ENCODE peak calls at places on chromosomes 5 and 9, in six cellular contexts. M is tibial artery, C is PC-9, X is DND-41, P is heart left ventricle, W is sigmoid colon. Q is an unnamed sample.

GRCh38 chr9:128108784-128109709 is 18.5 kb downstream of the PTGES2 start:
- DNase-seq in M (no peak), X (no peak), C (no peak), P (peak; percentile 16), W (peak; percentile 32), Q (peak; percentile 90)

GRCh38 chr5:134437340-134438267 is 25.9 kb upstream of the CDKN2AIPNL start:
- DNase-seq in C (peak; percentile 63), M (no peak), P (no peak), W (no peak), X (no peak), Q (no peak)

GRCh38 chr9:138049085-138049778 is 171.7 kb downstream of the CACNA1B start:
- DNase-seq in M (no peak), P (no peak), X (no peak), W (no peak), C (no peak), Q (no peak)

GRCh38 chr5:38329132-38329715 is 70.9 kb downstream of the EGFLAM start:
- DNase-seq in W (no peak), C (peak; percentile 5), M (no peak), X (no peak), P (no peak), Q (no peak)

GRCh38 chr5:157610990-157611389 is 35.4 kb upstream of the ADAM19 start:
- DNase-seq in M (no peak), W (no peak), P (no peak), C (no peak), X (no peak), Q (no peak)

GRCh38 chr5:84255318-84255717 is 129.4 kb downstream of the EDIL3 start:
- DNase-seq in M (no peak), P (no peak), X (no peak), W (no peak), C (no peak), Q (no peak)

GRCh38 chr9:135877776-135878527 is 29.4 kb downstream of the CAMSAP1 start:
- DNase-seq in X (no peak), M (no peak), P (no peak), W (no peak), C (no peak), Q (no peak)

GRCh38 chr5:7824995-7825394 is 25.9 kb downstream of the CFAP90 start:
- DNase-seq in P (no peak), C (no peak), X (no peak), M (no peak), W (no peak), Q (no peak)

GRCh38 chr9:106305428-106306133 is 557.4 kb upstream of the ZNF462 start:
- DNase-seq in P (no peak), C (no peak), M (no peak), X (no peak), W (no peak), Q (no peak)

GRCh38 chr5:32565143-32565542 is 20.2 kb upstream of the SUB1 start:
- DNase-seq in C (no peak), P (no peak), W (no peak), M (no peak), X (no peak), Q (no peak)
- H3K4me1 ChIP-seq in C (no peaks in the 10 kb centered on the region), P (no peaks in the 10 kb centered on the region), W (no peaks in the 10 kb centered on the region), M (no peaks in the 10 kb centered on the region), X (no peaks in the 10 kb centered on the region), Q (no peaks in the 10 kb centered on the region)

DNA sequence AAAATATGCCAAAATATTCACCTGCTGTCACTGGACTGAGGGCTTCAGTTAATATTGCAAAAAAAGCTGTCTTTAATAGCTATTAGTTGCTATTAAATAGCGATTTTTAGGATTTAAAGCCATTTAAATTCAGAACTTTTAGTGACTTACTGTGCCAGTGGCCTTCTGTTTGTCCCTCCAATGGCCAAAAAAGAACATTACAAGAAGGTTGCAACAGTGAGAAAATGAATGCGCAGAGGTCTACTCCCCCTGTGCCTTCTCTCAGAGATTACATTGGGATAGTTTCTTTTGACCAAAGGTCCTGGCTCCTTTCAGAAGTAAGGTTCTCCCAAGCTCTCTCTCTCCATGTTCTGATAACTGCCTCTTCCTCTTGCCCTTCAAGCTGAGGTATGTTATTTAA is 930.3 kb upstream of the ARRDC3 start:
- DNase-seq in W (no peak), M (no peak), C (no peak), X (no peak), P (no peak), Q (no peak)
- TF ChIP-seq CTCF in W (no peak), M (no peak), C (no peak), X (no peak), P (no peak), Q (no peak)

DNA sequence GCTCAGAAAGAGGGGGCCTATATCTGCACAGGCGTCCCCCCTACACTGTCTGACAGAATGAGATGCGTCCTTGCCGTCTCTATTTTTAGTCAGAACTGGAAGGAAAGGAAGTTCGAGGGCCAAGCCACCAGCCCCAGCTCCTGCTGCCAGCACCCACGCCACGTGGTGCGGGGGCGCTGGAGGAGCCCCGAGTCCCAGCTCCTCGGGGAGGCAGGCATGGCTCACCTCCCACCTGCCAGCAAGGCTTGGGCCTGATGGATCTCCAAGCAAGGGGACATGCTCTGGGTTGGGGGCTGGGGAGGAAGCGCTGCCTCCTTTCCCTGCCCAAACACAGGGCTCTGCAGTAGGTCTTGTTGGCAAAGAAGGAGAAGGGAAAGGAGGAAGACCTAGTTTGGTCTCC is 80.3 kb upstream of the ARAP3 start:
- DNase-seq in X (no peak), C (no peak), P (no peak), M (no peak), W (no peak), Q (no peak)
- H3K27ac ChIP-seq in X (no peak overlapping the region), C (no peak overlapping the region), P (no peak overlapping the region), M (no peak overlapping the region), W (no peak overlapping the region), Q (no peak overlapping the region)

GRCh38 chr5:56069652-56070226 is 75.0 kb upstream of the IL6ST start:
- DNase-seq in M (no peak), X (no peak), W (no peak), C (no peak), P (no peak), Q (no peak)

GRCh38 chr5:56075361-56075760 is 80.6 kb upstream of the IL6ST start:
- DNase-seq in P (peak; percentile 64), X (no peak), C (no peak), W (peak; percentile 90), M (peak; percentile 75), Q (peak; percentile 30)

GRCh38 chr5:56076486-56076885 is 81.7 kb upstream of the IL6ST start:
- DNase-seq in M (no peak), W (no peak), X (no peak), C (no peak), P (no peak), Q (no peak)

GRCh38 chr5:56070795-56071539 is 76.2 kb upstream of the IL6ST start:
- DNase-seq in C (no peak), P (no peak), X (no peak), W (no peak), M (no peak), Q (no peak)

DNA sequence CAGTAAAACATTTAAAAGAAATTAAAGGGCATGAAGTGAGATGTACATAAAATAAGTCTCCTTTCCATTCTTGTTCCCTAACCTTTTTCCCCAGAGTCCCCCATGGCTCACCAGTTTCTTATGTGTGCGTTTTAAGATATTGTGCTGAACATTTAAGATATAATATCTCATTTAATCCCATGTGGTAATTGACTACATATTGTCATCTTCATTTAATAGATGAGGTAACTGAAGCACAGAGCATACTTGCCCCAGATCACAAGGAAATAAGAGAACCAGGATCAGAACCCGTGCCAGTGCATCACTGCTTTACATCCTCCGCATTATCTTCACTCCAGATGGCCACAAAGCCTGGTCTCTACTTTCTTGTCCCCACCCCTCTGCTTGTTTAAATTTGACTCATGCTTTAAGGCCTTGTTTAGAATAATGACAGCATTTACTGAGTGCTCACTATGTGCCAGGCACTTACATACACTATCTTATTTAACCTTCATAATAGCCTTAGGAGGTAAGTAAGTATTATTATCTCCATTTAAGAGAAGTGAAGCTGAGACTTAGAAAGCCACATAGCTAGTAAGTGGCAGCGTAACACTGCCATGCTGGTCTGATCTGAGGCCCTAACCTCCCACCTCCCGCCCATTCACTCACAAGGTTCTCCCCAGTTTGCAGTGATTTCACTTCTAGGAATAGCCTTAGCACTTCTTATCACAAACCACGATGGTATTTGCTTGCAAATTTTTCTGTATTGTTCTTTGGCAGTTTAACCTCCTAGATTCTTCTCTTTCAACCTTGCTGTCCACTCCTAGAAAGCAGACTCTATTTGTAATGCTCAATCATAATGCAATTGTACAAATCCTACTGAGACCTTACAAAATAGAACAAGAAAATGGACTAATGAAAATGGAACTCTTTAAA is 78.4 kb upstream of the IL6ST start:
- DNase-seq in P (no peak), C (no peak), W (no peak), M (no peak), X (no peak), Q (no peak)
- H3K4me1 ChIP-seq in P (no peaks in the 10 kb centered on the region), C (no peaks in the 10 kb centered on the region), W (peaks cover 10% of the 10 kb centered on the region), M (peaks cover 18% of the 10 kb centered on the region), X (peaks cover 13% of the 10 kb centered on the region), Q (no peaks in the 10 kb centered on the region)

GRCh38 chr5:78293856-78294249 is 645 bp downstream of the AP3B1 start:
- DNase-seq in P (no peak), W (no peak), X (no peak), M (no peak), C (no peak), Q (no peak)

GRCh38 chr5:78300464-78301045 is 6.1 kb upstream of the AP3B1 start:
- DNase-seq in M (no peak), C (no peak), P (no peak), W (no peak), X (no peak), Q (no peak)

GRCh38 chr5:78291687-78292086 is 2.8 kb downstream of the AP3B1 start:
- DNase-seq in P (no peak), X (no peak), C (no peak), M (no peak), W (no peak), Q (no peak)

GRCh38 chr5:78294250-78295034 is at the start of gene AP3B1:
- DNase-seq in M (peak; percentile 99), P (peak; percentile 100), W (peak; percentile 100), C (peak; percentile 97), X (peak; percentile 95), Q (peak; percentile 97)

DNA sequence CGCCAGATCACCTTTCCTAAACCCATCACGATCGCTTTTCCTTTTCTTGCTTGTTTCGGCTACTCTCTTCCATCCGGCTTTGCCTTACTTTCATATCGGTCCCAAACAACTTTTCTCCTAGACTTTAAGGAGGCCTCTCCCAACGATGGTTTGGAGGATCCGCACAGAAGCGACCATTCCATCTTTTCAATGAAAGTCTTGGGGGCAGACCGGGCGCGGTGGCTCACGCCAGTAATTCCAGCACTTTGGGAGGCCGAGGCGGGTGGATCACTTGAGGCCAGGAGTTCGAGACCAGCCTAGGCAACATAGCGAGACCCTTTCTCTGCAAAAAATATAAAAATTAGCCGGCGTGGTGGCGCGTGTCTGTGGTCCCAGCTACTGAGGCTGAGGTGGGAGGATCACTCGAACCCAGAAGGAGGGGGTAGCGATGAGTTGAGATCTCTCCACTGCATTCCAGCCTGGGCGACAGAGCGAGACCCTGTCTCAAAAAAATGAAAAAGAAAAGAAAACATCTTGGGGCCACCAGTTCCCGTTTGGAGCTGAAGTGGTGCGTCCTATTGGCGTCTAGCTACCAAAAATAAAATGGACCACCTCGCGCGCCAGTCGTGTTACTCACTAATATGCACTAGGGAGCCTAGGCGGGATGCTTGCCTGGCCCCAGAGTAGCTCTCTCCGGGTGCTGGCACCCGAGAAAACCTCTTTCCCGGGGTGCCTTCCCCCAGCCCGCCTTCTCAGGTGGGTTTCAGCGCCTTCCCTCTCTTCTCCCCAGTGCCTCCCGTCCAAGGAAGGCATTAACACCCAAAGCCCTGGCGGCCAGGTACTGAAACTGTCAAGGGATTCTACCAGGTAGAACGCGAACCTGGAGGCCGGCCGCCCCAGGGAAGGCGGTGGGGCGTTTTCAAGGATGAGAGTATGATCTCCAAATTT is 800 bp upstream of the AP3B1 start:
- DNase-seq in C (no peak), P (peak; percentile 33), M (peak; percentile 26), W (peak; percentile 66), X (peak; percentile 36), Q (no peak)
- TF ChIP-seq CTCF in C (peak; percentile 64), P (no peak), M (no peak), W (no peak), X (peak; percentile 48), Q (no peak)

GRCh38 chr5:143581649-143582048 is 178.2 kb upstream of the NR3C1 start:
- DNase-seq in M (no peak), X (no peak), C (no peak), P (no peak), W (no peak), Q (no peak)
- H3K27ac ChIP-seq in M (no peak overlapping the region), X (no peak overlapping the region), C (no peak overlapping the region), P (no peak overlapping the region), W (no peak overlapping the region), Q (no peak overlapping the region)